ENCODE peak calls at places on chromosomes 3 and 15, in eight cellular contexts. One of them, this sample, is unnamed.

GRCh38 chr3:183260167-183260904 is 7.3 kb downstream of the B3GNT5 start:
- DNase-seq in natural killer cell: no peak
- DNase-seq in upper lobe of right lung: no peak
- DNase-seq in mesothelial cell of epicardium: no peak
- DNase-seq in MM.1S: no peak
- DNase-seq in Peyer's patch: no peak
- DNase-seq in left lung: no peak
- DNase-seq in keratinocyte: no peak
- DNase-seq in this sample: no peak

GRCh38 chr3:109384164-109384563 is 46.8 kb upstream of the DPPA4 start:
- DNase-seq in natural killer cell: no peak
- DNase-seq in upper lobe of right lung: no peak
- DNase-seq in mesothelial cell of epicardium: no peak
- DNase-seq in MM.1S: no peak
- DNase-seq in Peyer's patch: no peak
- DNase-seq in left lung: no peak
- DNase-seq in keratinocyte: no peak
- DNase-seq in this sample: no peak

GRCh38 chr3:195153121-195153520 is 117.8 kb downstream of the XXYLT1 start:
- DNase-seq in natural killer cell: no peak
- DNase-seq in upper lobe of right lung: no peak
- DNase-seq in mesothelial cell of epicardium: no peak
- DNase-seq in MM.1S: no peak
- DNase-seq in Peyer's patch: no peak
- DNase-seq in left lung: no peak
- DNase-seq in keratinocyte: no peak
- DNase-seq in this sample: no peak

GRCh38 chr3:22523925-22524324 is 679.2 kb upstream of the UBE2E2 start:
- DNase-seq in natural killer cell: no peak
- DNase-seq in upper lobe of right lung: no peak
- DNase-seq in mesothelial cell of epicardium: no peak
- DNase-seq in MM.1S: no peak
- DNase-seq in Peyer's patch: no peak
- DNase-seq in left lung: no peak
- DNase-seq in keratinocyte: no peak
- DNase-seq in this sample: no peak

GRCh38 chr3:38019658-38020341 is 9.6 kb downstream of the PLCD1 start:
- DNase-seq in natural killer cell: no peak
- DNase-seq in upper lobe of right lung: peak
- DNase-seq in mesothelial cell of epicardium: no peak
- DNase-seq in MM.1S: no peak
- DNase-seq in Peyer's patch: peak
- DNase-seq in left lung: peak
- DNase-seq in keratinocyte: no peak
- DNase-seq in this sample: no peak

GRCh38 chr3:158789592-158789991 is 12.3 kb upstream of the MFSD1 start:
- DNase-seq in natural killer cell: no peak
- DNase-seq in upper lobe of right lung: no peak
- DNase-seq in mesothelial cell of epicardium: no peak
- DNase-seq in MM.1S: peak
- DNase-seq in Peyer's patch: no peak
- DNase-seq in left lung: no peak
- DNase-seq in keratinocyte: no peak
- DNase-seq in this sample: no peak

GRCh38 chr3:105747056-105747455 is 121.8 kb downstream of the CBLB start:
- DNase-seq in natural killer cell: no peak
- DNase-seq in upper lobe of right lung: no peak
- DNase-seq in mesothelial cell of epicardium: no peak
- DNase-seq in MM.1S: no peak
- DNase-seq in Peyer's patch: no peak
- DNase-seq in left lung: no peak
- DNase-seq in keratinocyte: peak
- DNase-seq in this sample: no peak

GRCh38 chr3:178275311-178275710 is 260.9 kb upstream of the KCNMB2 start:
- DNase-seq in natural killer cell: no peak
- DNase-seq in upper lobe of right lung: no peak
- DNase-seq in mesothelial cell of epicardium: no peak
- DNase-seq in MM.1S: no peak
- DNase-seq in Peyer's patch: no peak
- DNase-seq in left lung: no peak
- DNase-seq in keratinocyte: no peak
- DNase-seq in this sample: no peak

GRCh38 chr3:175029828-175030227 is 170.7 kb downstream of the NAALADL2 start:
- DNase-seq in natural killer cell: no peak
- DNase-seq in upper lobe of right lung: no peak
- DNase-seq in mesothelial cell of epicardium: no peak
- DNase-seq in MM.1S: no peak
- DNase-seq in Peyer's patch: no peak
- DNase-seq in left lung: no peak
- DNase-seq in keratinocyte: no peak
- DNase-seq in this sample: no peak

GRCh38 chr3:133191818-133192217 is 153.6 kb downstream of the TMEM108 start:
- DNase-seq in natural killer cell: no peak
- DNase-seq in upper lobe of right lung: no peak
- DNase-seq in mesothelial cell of epicardium: no peak
- DNase-seq in MM.1S: no peak
- DNase-seq in Peyer's patch: no peak
- DNase-seq in left lung: no peak
- DNase-seq in keratinocyte: no peak
- DNase-seq in this sample: no peak

GRCh38 chr3:13207578-13207922 is 134.3 kb upstream of the IQSEC1 start:
- DNase-seq in natural killer cell: no peak
- DNase-seq in upper lobe of right lung: peak
- DNase-seq in mesothelial cell of epicardium: no peak
- DNase-seq in MM.1S: no peak
- DNase-seq in Peyer's patch: no peak
- DNase-seq in left lung: no peak
- DNase-seq in keratinocyte: no peak
- DNase-seq in this sample: no peak

GRCh38 chr3:8962226-8962861 is 928 bp downstream of the RAD18 start:
- DNase-seq in natural killer cell: no peak
- DNase-seq in upper lobe of right lung: no peak
- DNase-seq in mesothelial cell of epicardium: no peak
- DNase-seq in MM.1S: peak
- DNase-seq in Peyer's patch: no peak
- DNase-seq in left lung: no peak
- DNase-seq in keratinocyte: no peak
- DNase-seq in this sample: no peak

GRCh38 chr3:88321696-88322095 is 171.9 kb downstream of the C3orf38 start:
- DNase-seq in natural killer cell: no peak
- DNase-seq in upper lobe of right lung: no peak
- DNase-seq in mesothelial cell of epicardium: no peak
- DNase-seq in MM.1S: no peak
- DNase-seq in Peyer's patch: no peak
- DNase-seq in left lung: no peak
- DNase-seq in keratinocyte: no peak
- DNase-seq in this sample: no peak

GRCh38 chr3:140077406-140077805 is 142.4 kb downstream of the CLSTN2 start:
- DNase-seq in natural killer cell: no peak
- DNase-seq in upper lobe of right lung: no peak
- DNase-seq in mesothelial cell of epicardium: no peak
- DNase-seq in MM.1S: no peak
- DNase-seq in Peyer's patch: no peak
- DNase-seq in left lung: no peak
- DNase-seq in keratinocyte: no peak
- DNase-seq in this sample: no peak

GRCh38 chr15:39287322-39288195 is 293.3 kb upstream of the THBS1 start:
- DNase-seq in natural killer cell: no peak
- DNase-seq in upper lobe of right lung: no peak
- DNase-seq in mesothelial cell of epicardium: no peak
- DNase-seq in MM.1S: no peak
- DNase-seq in Peyer's patch: no peak
- DNase-seq in left lung: no peak
- DNase-seq in keratinocyte: peak
- DNase-seq in this sample: no peak

GRCh38 chr3:136193273-136194043 is 2.7 kb downstream of the MSL2 start:
- DNase-seq in natural killer cell: no peak
- DNase-seq in upper lobe of right lung: no peak
- DNase-seq in mesothelial cell of epicardium: no peak
- DNase-seq in MM.1S: peak
- DNase-seq in Peyer's patch: no peak
- DNase-seq in left lung: no peak
- DNase-seq in keratinocyte: no peak
- DNase-seq in this sample: no peak

DNA sequence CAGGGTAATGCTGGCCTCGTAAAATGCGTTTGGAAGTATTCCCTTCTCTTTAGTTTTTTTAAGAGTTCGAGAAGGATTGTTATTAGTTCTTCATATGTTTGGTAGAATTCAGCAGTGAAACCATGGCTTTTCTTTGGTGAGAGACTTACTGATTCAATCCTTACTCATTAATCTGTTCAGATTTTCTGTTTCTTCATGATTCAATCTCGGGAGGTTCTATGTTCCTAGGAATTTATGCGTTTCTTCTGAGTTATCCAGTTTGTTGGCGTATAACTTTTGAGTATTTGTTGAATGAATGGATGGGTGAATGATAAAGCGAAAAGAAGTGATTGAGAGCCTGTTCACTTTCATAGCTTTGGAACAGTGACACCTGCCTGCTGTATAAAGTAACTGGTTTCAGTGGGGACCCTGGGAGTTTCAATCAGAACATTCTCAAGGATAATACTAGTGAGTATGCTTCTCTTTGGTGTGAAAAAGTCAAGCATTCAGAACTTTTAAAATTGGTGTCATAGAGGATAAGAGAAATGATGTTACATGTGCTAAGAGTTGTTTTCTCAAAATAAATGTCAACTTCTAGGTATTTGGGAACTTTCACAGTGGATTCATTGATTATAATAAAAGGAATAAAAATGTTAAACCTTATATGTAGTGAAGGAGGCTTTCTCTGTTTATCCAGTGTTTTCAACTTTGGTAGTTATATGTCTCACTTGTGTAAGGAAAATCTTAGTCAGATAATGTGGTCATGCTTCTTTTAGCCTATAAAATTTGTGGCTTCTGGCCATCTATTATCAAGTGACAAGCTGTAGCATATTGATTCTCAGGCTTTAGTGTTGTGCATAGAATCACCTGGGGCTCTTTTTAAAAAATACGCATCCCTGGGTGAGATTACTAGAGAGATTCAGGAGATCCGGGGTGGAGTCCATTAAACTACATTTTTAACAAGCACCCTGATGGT is 11.7 kb downstream of the LRCH3 start:
- DNase-seq in natural killer cell: no peak
- DNase-seq in upper lobe of right lung: no peak
- DNase-seq in mesothelial cell of epicardium: no peak
- DNase-seq in MM.1S: peak
- DNase-seq in Peyer's patch: no peak
- DNase-seq in left lung: no peak
- DNase-seq in keratinocyte: no peak
- DNase-seq in this sample: no peak
- TF ChIP-seq CTCF in natural killer cell: peak
- TF ChIP-seq CTCF in upper lobe of right lung: no peak
- TF ChIP-seq CTCF in mesothelial cell of epicardium: no peak
- TF ChIP-seq CTCF in MM.1S: peak
- TF ChIP-seq CTCF in Peyer's patch: peak
- TF ChIP-seq CTCF in left lung: no peak
- TF ChIP-seq CTCF in keratinocyte: no peak
- TF ChIP-seq CTCF in this sample: no peak

GRCh38 chr15:45572627-45573026 is 14.6 kb upstream of the BLOC1S6 start:
- DNase-seq in natural killer cell: no peak
- DNase-seq in upper lobe of right lung: no peak
- DNase-seq in mesothelial cell of epicardium: no peak
- DNase-seq in MM.1S: no peak
- DNase-seq in Peyer's patch: no peak
- DNase-seq in left lung: no peak
- DNase-seq in keratinocyte: no peak
- DNase-seq in this sample: no peak

GRCh38 chr15:45573961-45574629 is 13.1 kb upstream of the BLOC1S6 start:
- DNase-seq in natural killer cell: no peak
- DNase-seq in upper lobe of right lung: no peak
- DNase-seq in mesothelial cell of epicardium: peak
- DNase-seq in MM.1S: no peak
- DNase-seq in Peyer's patch: no peak
- DNase-seq in left lung: no peak
- DNase-seq in keratinocyte: no peak
- DNase-seq in this sample: no peak
- TF ChIP-seq CTCF in natural killer cell: no peak
- TF ChIP-seq CTCF in upper lobe of right lung: no peak
- TF ChIP-seq CTCF in mesothelial cell of epicardium: peak
- TF ChIP-seq CTCF in MM.1S: peak
- TF ChIP-seq CTCF in Peyer's patch: no peak
- TF ChIP-seq CTCF in left lung: no peak
- TF ChIP-seq CTCF in keratinocyte: peak
- TF ChIP-seq CTCF in this sample: no peak

GRCh38 chr3:40780801-40781406 is 256.1 kb downstream of the ZNF621 start:
- DNase-seq in natural killer cell: no peak
- DNase-seq in upper lobe of right lung: no peak
- DNase-seq in mesothelial cell of epicardium: no peak
- DNase-seq in MM.1S: no peak
- DNase-seq in Peyer's patch: no peak
- DNase-seq in left lung: peak
- DNase-seq in keratinocyte: no peak
- DNase-seq in this sample: no peak

GRCh38 chr3:40782086-40782721 is 257.4 kb downstream of the ZNF621 start:
- DNase-seq in natural killer cell: no peak
- DNase-seq in upper lobe of right lung: no peak
- DNase-seq in mesothelial cell of epicardium: no peak
- DNase-seq in MM.1S: no peak
- DNase-seq in Peyer's patch: no peak
- DNase-seq in left lung: no peak
- DNase-seq in keratinocyte: no peak
- DNase-seq in this sample: no peak

GRCh38 chr3:40779039-40779438 is 254.3 kb downstream of the ZNF621 start:
- DNase-seq in natural killer cell: no peak
- DNase-seq in upper lobe of right lung: no peak
- DNase-seq in mesothelial cell of epicardium: no peak
- DNase-seq in MM.1S: no peak
- DNase-seq in Peyer's patch: no peak
- DNase-seq in left lung: no peak
- DNase-seq in keratinocyte: no peak
- DNase-seq in this sample: no peak

DNA sequence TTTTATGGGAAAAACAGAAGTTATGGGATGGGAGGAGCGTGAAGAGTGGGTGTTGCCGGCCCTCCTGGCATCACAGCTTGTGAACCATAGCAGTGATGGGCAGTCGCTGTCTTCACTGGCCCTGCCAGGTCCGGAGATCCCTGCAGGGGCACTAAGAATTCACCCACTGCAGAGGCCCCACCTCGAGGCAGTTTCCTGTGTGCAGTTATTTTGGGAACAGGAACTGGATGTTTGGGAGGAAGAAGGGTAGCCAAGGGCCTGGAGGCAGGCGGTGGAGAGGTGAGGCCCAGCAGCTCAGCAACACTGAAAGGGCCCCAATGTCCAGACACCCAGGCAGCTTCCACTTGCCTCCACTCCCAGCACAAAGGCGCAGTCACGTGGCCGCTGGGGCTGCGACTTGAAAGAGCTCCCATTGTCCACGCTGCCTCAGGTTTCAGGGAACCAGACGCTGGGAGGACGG is 255.6 kb downstream of the ZNF621 start:
- DNase-seq in natural killer cell: no peak
- DNase-seq in upper lobe of right lung: peak
- DNase-seq in mesothelial cell of epicardium: no peak
- DNase-seq in MM.1S: no peak
- DNase-seq in Peyer's patch: no peak
- DNase-seq in left lung: peak
- DNase-seq in keratinocyte: no peak
- DNase-seq in this sample: no peak
- TF ChIP-seq CTCF in natural killer cell: no peak
- TF ChIP-seq CTCF in upper lobe of right lung: no peak
- TF ChIP-seq CTCF in mesothelial cell of epicardium: no peak
- TF ChIP-seq CTCF in MM.1S: no peak
- TF ChIP-seq CTCF in Peyer's patch: no peak
- TF ChIP-seq CTCF in left lung: no peak
- TF ChIP-seq CTCF in keratinocyte: no peak
- TF ChIP-seq CTCF in this sample: no peak

GRCh38 chr3:81173514-81173913 is 587.9 kb downstream of the GBE1 start:
- DNase-seq in natural killer cell: no peak
- DNase-seq in upper lobe of right lung: no peak
- DNase-seq in mesothelial cell of epicardium: no peak
- DNase-seq in MM.1S: no peak
- DNase-seq in Peyer's patch: no peak
- DNase-seq in left lung: no peak
- DNase-seq in keratinocyte: no peak
- DNase-seq in this sample: no peak
- TF ChIP-seq CTCF in natural killer cell: no peak
- TF ChIP-seq CTCF in upper lobe of right lung: no peak
- TF ChIP-seq CTCF in mesothelial cell of epicardium: no peak
- TF ChIP-seq CTCF in MM.1S: peak
- TF ChIP-seq CTCF in Peyer's patch: no peak
- TF ChIP-seq CTCF in left lung: no peak
- TF ChIP-seq CTCF in keratinocyte: no peak
- TF ChIP-seq CTCF in this sample: no peak

This sample was measured in activated B cell treated with CpG ODN at 0.5 μM for 24 hours.